ENCODE peak calls at places on chromosome 15, in five cellular contexts. L is cardiac muscle cell, K is HCT116, M is WTC11, E is kidney. X is an unnamed sample.

GRCh38 chr15:49415638-49416037 is 7.4 kb upstream of the FGF7 start:
- DNase-seq in L (peak), K (no peak), M (no peak), E (no peak), X (no peak)

GRCh38 chr15:39344662-39345141 is 236.2 kb upstream of the THBS1 start:
- DNase-seq in M (no peak), E (no peak), K (no peak), L (no peak), X (no peak)

GRCh38 chr15:59222106-59222505 is 15.5 kb downstream of the LDHAL6B start:
- DNase-seq in K (no peak), E (no peak), M (no peak), L (peak), X (no peak)

GRCh38 chr15:40048155-40048792 is 9.3 kb upstream of the SRP14 start:
- DNase-seq in L (no peak), E (no peak), M (no peak), K (no peak), X (no peak)

GRCh38 chr15:60751985-60752952 is 273.3 kb upstream of the ICE2 start:
- DNase-seq in K (no peak), L (peak), E (peak), M (no peak), X (no peak)

GRCh38 chr15:47384316-47384715 is 333.0 kb upstream of the SEMA6D start:
- DNase-seq in K (no peak), L (peak), M (no peak), E (no peak), X (no peak)

GRCh38 chr15:85742186-85742751 is 52.5 kb downstream of the KLHL25 start:
- DNase-seq in M (no peak), E (no peak), K (no peak), L (peak), X (no peak)

GRCh38 chr15:79849789-79850188 is 47.0 kb downstream of the MTHFS start:
- DNase-seq in K (no peak), E (no peak), M (peak), L (peak), X (no peak)

GRCh38 chr15:46034755-46035154 is 399.9 kb downstream of the SQOR start:
- DNase-seq in L (no peak), M (no peak), E (no peak), K (no peak), X (no peak)

GRCh38 chr15:34721802-34722795 is 32.7 kb downstream of the GJD2 start:
- DNase-seq in E (peak), K (peak), M (peak), L (peak), X (peak)

GRCh38 chr15:78637776-78638435 is 3.1 kb downstream of the CHRNB4 start:
- DNase-seq in K (no peak), M (no peak), L (no peak), E (no peak), X (no peak)

GRCh38 chr15:40238927-40239591 is at the start of gene PAK6:
- DNase-seq in E (peak), L (peak), K (peak), M (peak), X (no peak)

GRCh38 chr15:67183443-67184169 is 70.9 kb downstream of the AAGAB start:
- DNase-seq in K (no peak), E (no peak), M (no peak), L (no peak), X (no peak)

GRCh38 chr15:89812126-89812846 is 2.4 kb downstream of the ANPEP start:
- DNase-seq in L (peak), E (peak), K (no peak), M (no peak), X (no peak)

GRCh38 chr15:99212401-99212800 is 37.0 kb downstream of the TTC23 start:
- DNase-seq in E (no peak), K (no peak), L (peak), M (no peak), X (no peak)

GRCh38 chr15:96494530-96494929 is 164.0 kb downstream of the NR2F2 start:
- DNase-seq in M (no peak), K (no peak), E (no peak), L (no peak), X (no peak)

GRCh38 chr15:48527517-48527916 is 118.0 kb downstream of the FBN1 start:
- DNase-seq in K (no peak), M (no peak), E (no peak), L (no peak), X (no peak)

GRCh38 chr15:26421065-26421464 is 351.8 kb downstream of the GABRB3 start:
- DNase-seq in L (no peak), M (no peak), E (no peak), K (no peak), X (no peak)

GRCh38 chr15:55823191-55823670 is 80.3 kb upstream of the PRTG start:
- DNase-seq in K (no peak), M (no peak), E (no peak), L (peak), X (no peak)

GRCh38 chr15:51349156-51349844 is 7.8 kb downstream of the GLDN start:
- DNase-seq in K (no peak), M (no peak), L (no peak), E (no peak), X (no peak)

GRCh38 chr15:55687792-55688191 is 55.2 kb downstream of the PRTG start:
- DNase-seq in E (no peak), L (no peak), M (no peak), K (no peak), X (no peak)

GRCh38 chr15:64224508-64224907 is 61.7 kb upstream of the PPIB start:
- DNase-seq in E (no peak), M (no peak), K (no peak), L (peak), X (no peak)

GRCh38 chr15:48602358-48603122 is 43.0 kb downstream of the FBN1 start:
- DNase-seq in K (no peak), L (peak), E (no peak), M (no peak), X (no peak)

GRCh38 chr15:90349072-90349471 is 3.0 kb upstream of the ZNF774 start:
- DNase-seq in M (no peak), K (no peak), L (no peak), E (no peak), X (no peak)

GRCh38 chr15:76533060-76533955 is 196.7 kb downstream of the ISL2 start:
- DNase-seq in M (no peak), K (no peak), L (peak), E (no peak), X (no peak)

GRCh38 chr15:47781527-47781926 is 64.2 kb downstream of the SEMA6D start:
- DNase-seq in E (no peak), L (no peak), M (no peak), K (no peak), X (no peak)

GRCh38 chr15:66016199-66016598 is 146.9 kb downstream of the RAB11A start:
- DNase-seq in M (no peak), K (no peak), L (no peak), E (no peak), X (no peak)

GRCh38 chr15:84570164-84570692 is 30.6 kb upstream of the ZSCAN2 start:
- DNase-seq in M (peak), E (peak), K (no peak), L (peak), X (peak)

GRCh38 chr15:38010390-38010789 is 76.0 kb downstream of the TMCO5A start:
- DNase-seq in M (no peak), L (no peak), E (no peak), K (no peak), X (no peak)

GRCh38 chr15:63605816-63606215 is 8.6 kb downstream of the FBXL22 start:
- DNase-seq in M (no peak), E (no peak), K (no peak), L (no peak), X (no peak)

GRCh38 chr15:63501256-63502089 is 2.9 kb upstream of the USP3 start:
- DNase-seq in L (peak), M (peak), E (peak), K (no peak), X (no peak)

GRCh38 chr15:65072027-65072426 is 4.2 kb upstream of the RASL12 start:
- DNase-seq in M (no peak), K (no peak), E (no peak), L (peak), X (no peak)

GRCh38 chr15:47411733-47412530 is 305.4 kb upstream of the SEMA6D start:
- DNase-seq in E (no peak), M (no peak), K (no peak), L (no peak), X (no peak)

DNA sequence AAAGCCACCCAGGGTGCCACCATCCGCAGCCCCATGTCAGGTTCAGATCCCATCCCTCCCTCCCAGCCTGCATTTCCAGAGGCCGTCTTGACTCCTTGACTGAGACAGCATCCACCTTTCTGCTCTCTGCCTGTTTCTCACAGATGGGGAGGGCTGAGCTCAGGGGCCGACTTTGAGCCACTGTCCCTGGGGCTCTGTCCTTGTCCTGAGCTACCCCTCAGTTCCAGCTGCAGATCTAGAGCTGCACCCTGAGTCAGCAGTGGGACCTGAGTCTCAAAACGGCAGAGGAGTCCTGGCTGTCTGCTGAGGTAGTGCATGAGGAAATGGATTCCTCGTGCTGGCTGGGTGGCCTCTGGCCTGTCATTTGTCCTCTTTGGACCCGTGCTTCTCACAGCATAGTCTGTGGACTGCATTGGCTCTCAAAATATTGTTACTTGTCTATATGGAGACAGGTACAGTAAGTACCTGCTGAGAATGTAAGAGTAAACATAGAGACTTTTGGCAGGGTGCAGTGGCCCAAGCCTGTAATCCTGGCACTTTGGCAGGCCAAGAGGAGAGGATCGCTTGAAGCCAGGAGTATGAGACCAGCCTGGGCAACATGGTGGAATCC is 22.3 kb downstream of the RPLP1 start:
- DNase-seq in K (no peak), L (no peak), E (no peak), M (no peak), X (no peak)
- TF ChIP-seq CTCF in K (no peak), L (no peak), E (no peak), M (no peak), X (no peak)

GRCh38 chr15:74134387-74135027 is 4.1 kb downstream of the ISLR2 start:
- DNase-seq in K (no peak), L (no peak), E (peak), M (peak), X (no peak)
- TF ChIP-seq CTCF in K (peak), L (peak), E (peak), M (peak), X (peak)

GRCh38 chr15:22240951-22241350 is 160.6 kb downstream of the OR4M2 start:
- DNase-seq in E (no peak), L (no peak), M (no peak), K (no peak), X (no peak)
- TF ChIP-seq CTCF in E (no peak), L (no peak), M (no peak), K (no peak), X (no peak)

GRCh38 chr15:31953573-31953972 is 76.7 kb upstream of the CHRNA7 start:
- DNase-seq in M (peak), L (no peak), E (no peak), K (no peak), X (no peak)
- TF ChIP-seq CTCF in M (no peak), L (no peak), E (no peak), K (no peak), X (peak)

DNA sequence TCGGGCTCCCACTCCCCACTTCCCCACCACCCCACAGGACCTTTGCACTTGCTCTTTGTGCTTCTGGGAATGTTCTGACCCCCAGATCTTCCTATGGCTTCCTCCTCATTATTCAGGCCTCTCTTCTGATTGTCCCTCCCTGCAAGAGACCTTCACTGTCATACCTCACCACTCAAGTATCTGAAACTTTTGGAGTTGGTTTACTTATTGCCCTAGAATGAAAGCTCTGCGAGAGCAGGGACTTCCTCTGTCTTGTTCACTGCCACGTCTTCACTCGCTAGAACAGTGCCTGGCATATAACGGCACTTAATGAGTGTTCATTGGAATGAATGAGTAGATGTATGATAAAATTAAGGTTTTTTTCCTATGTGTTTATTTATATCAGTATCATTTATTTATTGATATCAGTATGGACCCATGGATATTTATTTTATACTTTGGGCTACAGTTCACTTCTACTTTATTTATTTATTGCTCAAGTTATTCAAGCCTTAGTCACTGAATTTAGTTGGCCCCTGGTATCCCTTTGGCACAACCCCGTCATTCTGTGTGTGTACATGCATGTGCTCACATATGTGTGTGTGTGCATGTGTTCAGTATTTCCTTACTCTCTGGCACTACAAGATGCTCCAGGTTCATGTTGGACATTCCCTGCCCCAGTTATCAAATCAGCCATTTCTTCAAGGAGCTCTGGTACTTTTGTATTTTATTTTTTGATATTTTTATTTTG is 197.6 kb downstream of the THSD4 start:
- DNase-seq in E (no peak), M (no peak), L (no peak), K (no peak), X (no peak)
- TF ChIP-seq CTCF in E (no peak), M (no peak), L (no peak), K (no peak), X (no peak)

GRCh38 chr15:92304239-92304975 is 89.3 kb upstream of the ST8SIA2 start:
- DNase-seq in L (no peak), K (no peak), M (no peak), E (no peak), X (peak)

GRCh38 chr15:92305342-92305741 is 88.3 kb upstream of the ST8SIA2 start:
- DNase-seq in M (no peak), K (no peak), L (no peak), E (no peak), X (no peak)

DNA sequence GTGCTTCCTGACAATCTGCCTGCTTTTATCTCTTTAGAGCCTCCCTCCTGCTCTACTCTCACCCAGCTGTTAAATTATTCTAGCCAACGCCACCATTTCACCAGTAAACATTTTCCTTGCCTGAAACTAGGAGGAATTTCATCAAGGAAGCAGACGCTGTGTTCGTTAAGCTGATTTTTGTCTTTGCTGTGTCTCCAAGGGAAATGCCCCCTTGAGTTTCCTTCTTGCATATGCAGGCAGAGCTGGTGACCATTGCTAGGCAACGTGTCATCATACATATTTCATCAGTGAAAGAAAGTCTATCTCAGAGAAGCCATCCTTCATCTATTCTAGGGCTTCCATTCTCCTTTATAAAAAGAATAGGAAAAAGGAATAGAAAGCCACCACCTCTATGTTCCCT is 87.0 kb upstream of the ST8SIA2 start:
- DNase-seq in M (no peak), E (no peak), L (peak), K (peak), X (no peak)
- TF ChIP-seq CTCF in M (peak), E (no peak), L (no peak), K (peak), X (peak)

GRCh38 chr15:43881944-43882343 is 55.1 kb downstream of the WDR76 start:
- DNase-seq in K (no peak), M (peak), L (peak), E (no peak), X (no peak)
- TF ChIP-seq CTCF in K (peak), M (peak), L (peak), E (peak), X (peak)

X was measured in type B pancreatic cell.